ENCODE peak calls at places on chromosome 16, in five cellular contexts. O, A, H, V and R are unnamed samples. For H3K36me3, the result is how much of the 10 kb centered on the place peaks cover.

GRCh38 chr16:47578573-47578972 is 117.4 kb downstream of the PHKB start:
- DNase-seq in O (no peak), H (peak), V (no peak), A (no peak), R (peak)

GRCh38 chr16:30894540-30895368 is 877 bp upstream of the BCL7C start:
- DNase-seq in H (no peak), A (no peak), V (peak), O (no peak), R (no peak)

GRCh38 chr16:22369221-22369811 is 5.1 kb downstream of the CDR2 start:
- DNase-seq in V (peak), A (no peak), H (peak), O (no peak), R (no peak)

GRCh38 chr16:10086620-10087019 is 95.6 kb downstream of the GRIN2A start:
- DNase-seq in O (no peak), V (no peak), A (no peak), H (no peak), R (no peak)

GRCh38 chr16:23527961-23528634 is 17.8 kb upstream of the GGA2 start:
- DNase-seq in A (no peak), O (no peak), H (no peak), V (no peak), R (no peak)

GRCh38 chr16:11356573-11357331 is 11.5 kb downstream of the RMI2 start:
- DNase-seq in A (peak), V (peak), O (peak), H (peak), R (peak)

GRCh38 chr16:30371248-30371816 is 1.0 kb upstream of the TBC1D10B start:
- DNase-seq in H (no peak), O (no peak), V (no peak), A (no peak), R (no peak)

GRCh38 chr16:5903153-5903552 is 805.6 kb upstream of the EEF2KMT start:
- DNase-seq in V (no peak), H (no peak), A (no peak), O (no peak), R (no peak)

GRCh38 chr16:51154271-51155171 is 3.5 kb upstream of the SALL1 start:
- DNase-seq in O (no peak), H (no peak), A (no peak), V (peak), R (no peak)
- H3K14ac ChIP-seq in O (peak), H (peak), A (no peak), V (no peak), R (no peak)

DNA sequence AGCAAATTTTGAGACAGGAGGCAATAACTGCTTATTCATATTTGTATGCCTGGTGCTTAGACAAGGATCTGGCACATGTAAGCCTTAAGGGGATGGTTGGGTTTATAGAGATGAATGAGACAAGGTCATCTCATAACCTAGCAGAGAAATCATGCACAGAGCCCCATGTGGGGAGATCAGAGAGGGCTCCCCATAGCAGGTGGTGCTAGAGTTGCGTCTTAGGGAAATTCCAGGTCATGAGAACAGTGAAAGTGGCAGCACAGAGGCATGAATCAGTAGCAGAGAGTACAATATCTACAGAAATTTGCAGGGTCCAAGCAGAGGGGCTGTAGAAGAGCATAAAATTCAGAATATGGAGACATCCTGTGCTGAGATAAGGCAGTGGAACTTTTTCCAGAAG is 57.3 kb downstream of the SLC6A2 start:
- DNase-seq in H (no peak), V (no peak), O (no peak), A (no peak), R (no peak)
- H2BK120ac ChIP-seq in H (no peak), V (no peak), O (no peak), A (no peak), R (no peak)

GRCh38 chr16:71933017-71933416 is 37.7 kb downstream of the IST1 start:
- DNase-seq in H (no peak), V (no peak), A (no peak), O (no peak), R (no peak)

GRCh38 chr16:71930013-71930563 is 34.8 kb downstream of the IST1 start:
- DNase-seq in O (no peak), H (peak), V (no peak), A (no peak), R (no peak)

GRCh38 chr16:71931599-71931998 is 36.3 kb downstream of the IST1 start:
- DNase-seq in V (no peak), A (no peak), O (no peak), H (no peak), R (no peak)

GRCh38 chr16:71929048-71929447 is 33.7 kb downstream of the IST1 start:
- DNase-seq in V (peak), A (no peak), H (peak), O (no peak), R (no peak)

DNA sequence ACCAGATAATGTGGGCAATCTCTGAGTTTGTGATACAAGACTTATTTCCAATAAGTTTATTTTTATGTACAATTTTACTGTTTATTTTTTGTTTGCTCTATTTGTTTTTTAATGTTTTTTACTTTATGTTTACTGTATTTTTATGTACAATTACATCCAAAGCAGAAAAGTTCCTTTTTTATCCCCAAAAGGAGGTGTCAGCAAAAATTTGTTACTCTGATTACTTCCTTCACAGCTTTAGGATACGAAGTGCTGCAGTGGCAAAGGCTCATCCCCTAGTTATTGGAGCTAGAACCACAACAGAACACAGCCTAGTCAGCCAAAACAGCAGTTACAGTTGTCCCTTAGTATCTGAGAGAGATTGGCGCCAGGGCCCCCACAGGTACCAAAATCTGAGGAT is 35.7 kb downstream of the IST1 start:
- DNase-seq in V (no peak), A (no peak), H (no peak), O (no peak), R (no peak)
- H3K36me3 ChIP-seq in V (half or more), A (under half), H (under half), O (under half), R (under half)

DNA sequence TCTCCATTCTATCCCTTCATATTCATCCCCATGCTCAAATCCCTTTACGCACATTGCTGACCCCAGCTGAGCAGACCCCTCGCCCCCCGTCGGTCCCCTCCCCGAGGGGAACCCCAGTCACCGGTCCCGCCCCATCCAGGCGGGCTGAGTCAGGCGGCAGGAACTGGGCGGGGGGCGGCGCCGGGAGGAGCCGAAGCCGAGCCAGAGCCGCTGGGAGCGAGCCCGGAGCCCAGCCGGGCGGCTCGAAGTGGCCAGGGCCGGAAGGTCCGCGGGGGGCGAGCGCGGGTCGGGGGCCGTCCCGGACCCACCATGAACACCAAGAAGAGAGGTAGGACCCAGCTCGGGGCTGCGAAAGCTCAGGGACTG is 8.6 kb downstream of the RIPOR1 start:
- DNase-seq in V (peak), O (no peak), H (peak), A (no peak), R (no peak)
- H3K14ac ChIP-seq in V (peak), O (peak), H (peak), A (no peak), R (peak)

GRCh38 chr16:8963010-8963824 is 489 bp downstream of the USP7 start:
- DNase-seq in V (peak), H (no peak), O (no peak), A (no peak), R (no peak)
- H2BK120ac ChIP-seq in V (peak), H (no peak), O (no peak), A (no peak), R (no peak)